ENCODE peak calls at places on chromosomes 16 and 17, in eight cellular contexts. One of them, this sample, is unnamed.
A peak's percentile ranks its signal among the peaks of the same experiment; 100 is the strongest.

GRCh38 chr17:41797377-41797776 is 10.9 kb upstream of the JUP start:
- DNase-seq in RPMI8226: no peak
- DNase-seq in NCI-H446 treated with DMSO at 0.1 percent for 48 hours: no peak
- DNase-seq in AG08395: no peak
- DNase-seq in COR-L47: no peak
- DNase-seq in GOT3: no peak
- DNase-seq in KBM-7: no peak
- DNase-seq in activated effector memory CD4-positive, alpha-beta T cell treated with anti-CD3 and anti-CD28 coated beads, Interleukin-2, amount 50 U/mL, for 16 hours: no peak
- DNase-seq in this sample: no peak

GRCh38 chr17:81863833-81864768 is 3.8 kb upstream of the P4HB start:
- DNase-seq in RPMI8226: peak; percentile 55
- DNase-seq in NCI-H446 treated with DMSO at 0.1 percent for 48 hours: no peak
- DNase-seq in AG08395: no peak
- DNase-seq in COR-L47: no peak
- DNase-seq in GOT3: no peak
- DNase-seq in KBM-7: no peak
- DNase-seq in activated effector memory CD4-positive, alpha-beta T cell treated with anti-CD3 and anti-CD28 coated beads, Interleukin-2, amount 50 U/mL, for 16 hours: no peak
- DNase-seq in this sample: no peak

GRCh38 chr16:75265911-75266701 is 14.7 kb upstream of the BCAR1 start:
- DNase-seq in RPMI8226: peak; percentile 83
- DNase-seq in NCI-H446 treated with DMSO at 0.1 percent for 48 hours: no peak
- DNase-seq in AG08395: peak; percentile 96
- DNase-seq in COR-L47: no peak
- DNase-seq in GOT3: peak; percentile 31
- DNase-seq in KBM-7: no peak
- DNase-seq in activated effector memory CD4-positive, alpha-beta T cell treated with anti-CD3 and anti-CD28 coated beads, Interleukin-2, amount 50 U/mL, for 16 hours: no peak
- DNase-seq in this sample: no peak

GRCh38 chr17:38970128-38970527 is 2.9 kb upstream of the FBXO47 start:
- DNase-seq in RPMI8226: peak; percentile 28
- DNase-seq in NCI-H446 treated with DMSO at 0.1 percent for 48 hours: no peak
- DNase-seq in AG08395: no peak
- DNase-seq in COR-L47: no peak
- DNase-seq in GOT3: no peak
- DNase-seq in KBM-7: no peak
- DNase-seq in activated effector memory CD4-positive, alpha-beta T cell treated with anti-CD3 and anti-CD28 coated beads, Interleukin-2, amount 50 U/mL, for 16 hours: no peak
- DNase-seq in this sample: no peak

GRCh38 chr16:84826558-84826941 is 6.8 kb downstream of the CRISPLD2 start:
- DNase-seq in RPMI8226: no peak
- DNase-seq in NCI-H446 treated with DMSO at 0.1 percent for 48 hours: no peak
- DNase-seq in AG08395: peak; percentile 34
- DNase-seq in COR-L47: no peak
- DNase-seq in GOT3: no peak
- DNase-seq in KBM-7: no peak
- DNase-seq in activated effector memory CD4-positive, alpha-beta T cell treated with anti-CD3 and anti-CD28 coated beads, Interleukin-2, amount 50 U/mL, for 16 hours: no peak
- DNase-seq in this sample: no peak

GRCh38 chr17:29007456-29008455 is 1.9 kb upstream of the SEZ6 start:
- DNase-seq in RPMI8226: no peak
- DNase-seq in NCI-H446 treated with DMSO at 0.1 percent for 48 hours: peak; percentile 26
- DNase-seq in AG08395: peak; percentile 73
- DNase-seq in COR-L47: no peak
- DNase-seq in GOT3: peak; percentile 17
- DNase-seq in KBM-7: no peak
- DNase-seq in activated effector memory CD4-positive, alpha-beta T cell treated with anti-CD3 and anti-CD28 coated beads, Interleukin-2, amount 50 U/mL, for 16 hours: no peak
- DNase-seq in this sample: no peak

GRCh38 chr17:32274643-32275042 is 9.0 kb downstream of the RHBDL3 start:
- DNase-seq in RPMI8226: no peak
- DNase-seq in NCI-H446 treated with DMSO at 0.1 percent for 48 hours: no peak
- DNase-seq in AG08395: no peak
- DNase-seq in COR-L47: no peak
- DNase-seq in GOT3: no peak
- DNase-seq in KBM-7: no peak
- DNase-seq in activated effector memory CD4-positive, alpha-beta T cell treated with anti-CD3 and anti-CD28 coated beads, Interleukin-2, amount 50 U/mL, for 16 hours: no peak
- DNase-seq in this sample: no peak

GRCh38 chr16:12141556-12141955 is 165.0 kb downstream of the SNX29 start:
- DNase-seq in RPMI8226: no peak
- DNase-seq in NCI-H446 treated with DMSO at 0.1 percent for 48 hours: no peak
- DNase-seq in AG08395: no peak
- DNase-seq in COR-L47: no peak
- DNase-seq in GOT3: no peak
- DNase-seq in KBM-7: no peak
- DNase-seq in activated effector memory CD4-positive, alpha-beta T cell treated with anti-CD3 and anti-CD28 coated beads, Interleukin-2, amount 50 U/mL, for 16 hours: no peak
- DNase-seq in this sample: no peak

GRCh38 chr17:1473841-1474240 is 17.8 kb upstream of the CRK start:
- DNase-seq in RPMI8226: no peak
- DNase-seq in NCI-H446 treated with DMSO at 0.1 percent for 48 hours: no peak
- DNase-seq in AG08395: no peak
- DNase-seq in COR-L47: no peak
- DNase-seq in GOT3: no peak
- DNase-seq in KBM-7: no peak
- DNase-seq in activated effector memory CD4-positive, alpha-beta T cell treated with anti-CD3 and anti-CD28 coated beads, Interleukin-2, amount 50 U/mL, for 16 hours: no peak
- DNase-seq in this sample: no peak

GRCh38 chr17:6492892-6493674 is 48.8 kb downstream of the PIMREG start:
- DNase-seq in RPMI8226: no peak
- DNase-seq in NCI-H446 treated with DMSO at 0.1 percent for 48 hours: no peak
- DNase-seq in AG08395: no peak
- DNase-seq in COR-L47: no peak
- DNase-seq in GOT3: no peak
- DNase-seq in KBM-7: no peak
- DNase-seq in activated effector memory CD4-positive, alpha-beta T cell treated with anti-CD3 and anti-CD28 coated beads, Interleukin-2, amount 50 U/mL, for 16 hours: peak; percentile 27
- DNase-seq in this sample: peak; percentile 11

GRCh38 chr17:61461967-61462733 is 9.9 kb downstream of the TBX4 start:
- DNase-seq in RPMI8226: no peak
- DNase-seq in NCI-H446 treated with DMSO at 0.1 percent for 48 hours: no peak
- DNase-seq in AG08395: no peak
- DNase-seq in COR-L47: no peak
- DNase-seq in GOT3: no peak
- DNase-seq in KBM-7: peak; percentile 19
- DNase-seq in activated effector memory CD4-positive, alpha-beta T cell treated with anti-CD3 and anti-CD28 coated beads, Interleukin-2, amount 50 U/mL, for 16 hours: peak; percentile 59
- DNase-seq in this sample: no peak

GRCh38 chr17:45740553-45741330 is 43.4 kb upstream of the CRHR1 start:
- DNase-seq in RPMI8226: peak; percentile 44
- DNase-seq in NCI-H446 treated with DMSO at 0.1 percent for 48 hours: peak; percentile 68
- DNase-seq in AG08395: peak; percentile 77
- DNase-seq in COR-L47: no peak
- DNase-seq in GOT3: no peak
- DNase-seq in KBM-7: peak; percentile 61
- DNase-seq in activated effector memory CD4-positive, alpha-beta T cell treated with anti-CD3 and anti-CD28 coated beads, Interleukin-2, amount 50 U/mL, for 16 hours: no peak
- DNase-seq in this sample: peak; percentile 64

GRCh38 chr16:27824006-27824405 is 239.5 kb downstream of the GSG1L start:
- DNase-seq in RPMI8226: no peak
- DNase-seq in NCI-H446 treated with DMSO at 0.1 percent for 48 hours: no peak
- DNase-seq in AG08395: no peak
- DNase-seq in COR-L47: no peak
- DNase-seq in GOT3: no peak
- DNase-seq in KBM-7: no peak
- DNase-seq in activated effector memory CD4-positive, alpha-beta T cell treated with anti-CD3 and anti-CD28 coated beads, Interleukin-2, amount 50 U/mL, for 16 hours: peak; percentile 10
- DNase-seq in this sample: no peak

GRCh38 chr16:71882505-71883192 is 1.3 kb downstream of the ZNF821 start:
- DNase-seq in RPMI8226: peak; percentile 92
- DNase-seq in NCI-H446 treated with DMSO at 0.1 percent for 48 hours: peak; percentile 37
- DNase-seq in AG08395: peak; percentile 75
- DNase-seq in COR-L47: peak; percentile 62
- DNase-seq in GOT3: no peak
- DNase-seq in KBM-7: peak; percentile 85
- DNase-seq in activated effector memory CD4-positive, alpha-beta T cell treated with anti-CD3 and anti-CD28 coated beads, Interleukin-2, amount 50 U/mL, for 16 hours: peak; percentile 87
- DNase-seq in this sample: peak; percentile 85

GRCh38 chr17:44307387-44308186 is 814 bp upstream of the RUNDC3A start:
- DNase-seq in RPMI8226: no peak
- DNase-seq in NCI-H446 treated with DMSO at 0.1 percent for 48 hours: peak; percentile 70
- DNase-seq in AG08395: peak; percentile 63
- DNase-seq in COR-L47: peak; percentile 45
- DNase-seq in GOT3: no peak
- DNase-seq in KBM-7: no peak
- DNase-seq in activated effector memory CD4-positive, alpha-beta T cell treated with anti-CD3 and anti-CD28 coated beads, Interleukin-2, amount 50 U/mL, for 16 hours: no peak
- DNase-seq in this sample: no peak

GRCh38 chr16:84329849-84330684 is 35.4 kb downstream of the WFDC1 start:
- DNase-seq in RPMI8226: no peak
- DNase-seq in NCI-H446 treated with DMSO at 0.1 percent for 48 hours: no peak
- DNase-seq in AG08395: no peak
- DNase-seq in COR-L47: no peak
- DNase-seq in GOT3: no peak
- DNase-seq in KBM-7: no peak
- DNase-seq in activated effector memory CD4-positive, alpha-beta T cell treated with anti-CD3 and anti-CD28 coated beads, Interleukin-2, amount 50 U/mL, for 16 hours: no peak
- DNase-seq in this sample: no peak

GRCh38 chr17:81295678-81296381 is 723 bp upstream of the SLC38A10 start:
- DNase-seq in RPMI8226: peak; percentile 93
- DNase-seq in NCI-H446 treated with DMSO at 0.1 percent for 48 hours: peak; percentile 14
- DNase-seq in AG08395: peak; percentile 43
- DNase-seq in COR-L47: peak; percentile 56
- DNase-seq in GOT3: no peak
- DNase-seq in KBM-7: peak; percentile 45
- DNase-seq in activated effector memory CD4-positive, alpha-beta T cell treated with anti-CD3 and anti-CD28 coated beads, Interleukin-2, amount 50 U/mL, for 16 hours: peak; percentile 83
- DNase-seq in this sample: peak; percentile 70

GRCh38 chr17:74414510-74414909 is 17.4 kb upstream of the GPRC5C start:
- DNase-seq in RPMI8226: no peak
- DNase-seq in NCI-H446 treated with DMSO at 0.1 percent for 48 hours: no peak
- DNase-seq in AG08395: no peak
- DNase-seq in COR-L47: no peak
- DNase-seq in GOT3: no peak
- DNase-seq in KBM-7: no peak
- DNase-seq in activated effector memory CD4-positive, alpha-beta T cell treated with anti-CD3 and anti-CD28 coated beads, Interleukin-2, amount 50 U/mL, for 16 hours: no peak
- DNase-seq in this sample: peak; percentile 27

GRCh38 chr17:40501499-40501911 is at the start of gene TNS4:
- DNase-seq in RPMI8226: peak; percentile 31
- DNase-seq in NCI-H446 treated with DMSO at 0.1 percent for 48 hours: no peak
- DNase-seq in AG08395: no peak
- DNase-seq in COR-L47: no peak
- DNase-seq in GOT3: no peak
- DNase-seq in KBM-7: no peak
- DNase-seq in activated effector memory CD4-positive, alpha-beta T cell treated with anti-CD3 and anti-CD28 coated beads, Interleukin-2, amount 50 U/mL, for 16 hours: no peak
- DNase-seq in this sample: no peak

GRCh38 chr16:74607310-74607966 is 524 bp upstream of the GLG1 start:
- DNase-seq in RPMI8226: no peak
- DNase-seq in NCI-H446 treated with DMSO at 0.1 percent for 48 hours: no peak
- DNase-seq in AG08395: no peak
- DNase-seq in COR-L47: no peak
- DNase-seq in GOT3: no peak
- DNase-seq in KBM-7: no peak
- DNase-seq in activated effector memory CD4-positive, alpha-beta T cell treated with anti-CD3 and anti-CD28 coated beads, Interleukin-2, amount 50 U/mL, for 16 hours: peak; percentile 61
- DNase-seq in this sample: no peak

GRCh38 chr16:72797606-72798005 is 250.3 kb downstream of the ZFHX3 start:
- DNase-seq in RPMI8226: no peak
- DNase-seq in NCI-H446 treated with DMSO at 0.1 percent for 48 hours: no peak
- DNase-seq in AG08395: no peak
- DNase-seq in COR-L47: peak; percentile 18
- DNase-seq in GOT3: no peak
- DNase-seq in KBM-7: no peak
- DNase-seq in activated effector memory CD4-positive, alpha-beta T cell treated with anti-CD3 and anti-CD28 coated beads, Interleukin-2, amount 50 U/mL, for 16 hours: no peak
- DNase-seq in this sample: no peak

GRCh38 chr16:74448990-74449389 is 27.7 kb upstream of the CLEC18B start:
- DNase-seq in RPMI8226: no peak
- DNase-seq in NCI-H446 treated with DMSO at 0.1 percent for 48 hours: no peak
- DNase-seq in AG08395: peak; percentile 95
- DNase-seq in COR-L47: no peak
- DNase-seq in GOT3: no peak
- DNase-seq in KBM-7: peak; percentile 35
- DNase-seq in activated effector memory CD4-positive, alpha-beta T cell treated with anti-CD3 and anti-CD28 coated beads, Interleukin-2, amount 50 U/mL, for 16 hours: no peak
- DNase-seq in this sample: no peak

This sample was measured in NB4.